ENCODE peak calls at places on chromosomes 11 and 22, in five cellular contexts. W is lung, E is endodermal cell, X is A549, H is heart right ventricle. V is an unnamed sample. For H3K4me1, the result is how much of the 10 kb centered on the place peaks cover.

GRCh38 chr22:37454857-37455686 is 27.8 kb upstream of the ELFN2 start:
- DNase-seq in E (peak), X (peak), H (no peak), W (peak), V (no peak)

GRCh38 chr11:111814567-111814966 is 48.4 kb upstream of the PPP2R1B start:
- DNase-seq in H (no peak), W (no peak), E (no peak), X (no peak), V (no peak)

GRCh38 chr11:79150320-79150719 is 290.5 kb downstream of the TENM4 start:
- DNase-seq in W (no peak), H (no peak), E (peak), X (no peak), V (no peak)

GRCh38 chr11:77299528-77299993 is 1.9 kb downstream of the GDPD4 start:
- DNase-seq in E (no peak), W (no peak), X (peak), H (no peak), V (no peak)

GRCh38 chr11:48096588-48097525 is 116.5 kb downstream of the PTPRJ start:
- DNase-seq in E (peak), W (no peak), H (no peak), X (no peak), V (no peak)

GRCh38 chr11:96942855-96943254 is 553.0 kb downstream of the JRKL start:
- DNase-seq in E (peak), X (no peak), H (no peak), W (no peak), V (no peak)

GRCh38 chr22:30871391-30872281 is 96.9 kb downstream of the MORC2 start:
- DNase-seq in H (no peak), W (no peak), X (no peak), E (peak), V (no peak)

GRCh38 chr11:15770798-15771414 is 585.4 kb downstream of the SOX6 start:
- DNase-seq in W (no peak), H (peak), X (peak), E (peak), V (no peak)

GRCh38 chr22:39545310-39546063 is 12.9 kb upstream of the RPS19BP1 start:
- DNase-seq in W (no peak), E (peak), X (no peak), H (no peak), V (peak)

GRCh38 chr11:111097191-111097590 is 148.3 kb upstream of the POU2AF2 start:
- DNase-seq in W (peak), E (peak), H (peak), X (peak), V (no peak)

GRCh38 chr11:19557720-19558140 is 154.9 kb upstream of the NAV2 start:
- DNase-seq in H (peak), X (peak), E (peak), W (peak), V (peak)

GRCh38 chr22:20027966-20028854 is 7.3 kb downstream of the TANGO2 start:
- DNase-seq in W (no peak), H (no peak), X (peak), E (no peak), V (no peak)

GRCh38 chr11:61698173-61698965 is 18.2 kb downstream of the DAGLA start:
- DNase-seq in X (no peak), E (no peak), W (no peak), H (no peak), V (no peak)

GRCh38 chr11:111448420-111448819 is 63.8 kb downstream of the BTG4 start:
- DNase-seq in W (no peak), X (no peak), H (no peak), E (peak), V (no peak)

GRCh38 chr11:44631831-44632230 is 66.4 kb downstream of the CD82 start:
- DNase-seq in W (peak), E (no peak), H (no peak), X (no peak), V (no peak)

GRCh38 chr11:101407324-101407723 is 176.5 kb downstream of the TRPC6 start:
- DNase-seq in X (no peak), W (no peak), E (no peak), H (no peak), V (no peak)

GRCh38 chr11:84524422-84525051 is 1102.6 kb downstream of the DLG2 start:
- DNase-seq in X (peak), E (no peak), W (no peak), H (no peak), V (no peak)

GRCh38 chr11:117836077-117836960 is 11.8 kb upstream of the FXYD2 start:
- DNase-seq in E (peak), W (no peak), H (no peak), X (no peak), V (no peak)

GRCh38 chr11:84430661-84431060 is 1144.5 kb upstream of the CCDC90B start:
- DNase-seq in H (no peak), E (peak), X (peak), W (no peak), V (no peak)

GRCh38 chr22:28031383-28031922 is 112.4 kb upstream of the PITPNB start:
- DNase-seq in W (no peak), H (no peak), E (no peak), X (no peak), V (no peak)

GRCh38 chr22:31947296-31947695 is 3.0 kb downstream of the YWHAH start:
- DNase-seq in E (no peak), W (no peak), X (peak), H (peak), V (peak)

GRCh38 chr11:36126703-36127102 is 162.5 kb downstream of the COMMD9 start:
- DNase-seq in W (no peak), E (no peak), H (no peak), X (no peak), V (no peak)

GRCh38 chr11:104968856-104969776 is 742 bp upstream of the CASP4 start:
- DNase-seq in X (no peak), H (peak), W (no peak), E (peak), V (no peak)

GRCh38 chr22:37546436-37547248 is 13.6 kb upstream of the CDC42EP1 start:
- DNase-seq in H (peak), E (peak), X (no peak), W (no peak), V (no peak)

GRCh38 chr11:11777897-11778296 is 63.9 kb upstream of the USP47 start:
- DNase-seq in W (no peak), E (no peak), X (no peak), H (no peak), V (no peak)

GRCh38 chr11:106581399-106581798 is 436.9 kb downstream of the GUCY1A2 start:
- DNase-seq in E (no peak), X (no peak), H (no peak), W (no peak), V (no peak)

GRCh38 chr11:109267293-109268095 is 154.5 kb upstream of the C11orf87 start:
- DNase-seq in H (no peak), X (peak), E (no peak), W (peak), V (no peak)

GRCh38 chr11:111977141-111978027 is 40.2 kb downstream of the DIXDC1 start:
- DNase-seq in X (no peak), W (peak), E (peak), H (peak), V (peak)

GRCh38 chr11:94100253-94100652 is 28.4 kb upstream of the PANX1 start:
- DNase-seq in W (no peak), E (no peak), X (no peak), H (no peak), V (no peak)

GRCh38 chr11:64893194-64894069 is 15.0 kb upstream of the EHD1 start:
- DNase-seq in H (no peak), E (no peak), X (peak), W (no peak), V (no peak)

GRCh38 chr11:2435288-2436012 is 8.9 kb downstream of the TRPM5 start:
- DNase-seq in H (no peak), X (no peak), E (no peak), W (no peak), V (no peak)

GRCh38 chr11:5550440-5551095 is 2.2 kb upstream of the OR52H1 start:
- DNase-seq in H (no peak), X (peak), W (no peak), E (no peak), V (no peak)

GRCh38 chr11:12435264-12435663 is 57.9 kb downstream of the PARVA start:
- DNase-seq in X (no peak), W (no peak), E (no peak), H (peak), V (no peak)

DNA sequence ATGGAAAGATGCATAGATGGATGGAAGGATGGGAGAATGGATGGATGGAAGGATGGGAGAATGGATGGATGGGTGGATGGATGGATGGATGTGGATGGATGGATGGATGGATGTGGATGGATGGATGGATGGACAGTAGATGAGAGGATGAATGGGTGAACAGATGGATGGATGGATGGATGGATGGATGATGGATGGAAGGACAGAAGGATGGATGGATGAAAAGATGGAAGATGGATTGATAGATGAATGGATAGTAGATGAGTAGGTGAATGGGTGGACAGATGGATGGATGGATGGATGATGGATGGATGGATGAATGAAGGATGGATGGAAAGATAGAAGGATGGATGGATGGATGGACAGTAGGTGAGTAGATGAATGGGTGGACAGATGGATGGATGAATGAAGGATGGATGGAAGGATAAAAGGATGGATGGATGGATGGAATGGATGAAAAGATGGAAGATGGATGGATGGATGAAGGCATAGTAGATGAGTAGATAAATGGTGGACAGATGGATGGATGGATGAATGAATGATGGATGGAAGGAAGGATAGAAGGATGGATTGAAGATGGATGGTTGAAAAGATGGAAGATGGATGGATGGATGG is 15.5 kb downstream of the FGF3 start:
- DNase-seq in H (no peak), E (no peak), W (no peak), X (no peak), V (no peak)
- H3K4me1 ChIP-seq in H (under half), E (under half), W (under half), X (under half), V (under half)

GRCh38 chr22:17775781-17776470 is 1.7 kb upstream of the BID start:
- DNase-seq in E (no peak), X (no peak), H (no peak), W (no peak), V (no peak)
- H3K4me3 ChIP-seq in E (no peak), X (no peak), H (no peak), W (no peak), V (no peak)

GRCh38 chr22:45336971-45337431 is 27.3 kb downstream of the FAM118A start:
- DNase-seq in W (no peak), X (no peak), H (peak), E (no peak), V (no peak)
- H3K27ac ChIP-seq in W (peak), X (no peak), H (no peak), E (peak), V (peak)

GRCh38 chr11:13765886-13766285 is 97.4 kb downstream of the FAR1 start:
- DNase-seq in X (no peak), H (no peak), E (no peak), W (no peak), V (no peak)

GRCh38 chr11:13760115-13760514 is 91.6 kb downstream of the FAR1 start:
- DNase-seq in E (no peak), H (no peak), X (no peak), W (no peak), V (no peak)

GRCh38 chr11:13759050-13759449 is 90.6 kb downstream of the FAR1 start:
- DNase-seq in H (no peak), X (no peak), E (no peak), W (no peak), V (no peak)

GRCh38 chr11:13761712-13762111 is 93.2 kb downstream of the FAR1 start:
- DNase-seq in E (no peak), H (no peak), X (no peak), W (no peak), V (no peak)

GRCh38 chr11:13761250-13761649 is 92.8 kb downstream of the FAR1 start:
- DNase-seq in X (no peak), W (no peak), H (no peak), E (no peak), V (no peak)
- H3K4me1 ChIP-seq in X (under half), W (under half), H (under half), E (under half), V (under half)

DNA sequence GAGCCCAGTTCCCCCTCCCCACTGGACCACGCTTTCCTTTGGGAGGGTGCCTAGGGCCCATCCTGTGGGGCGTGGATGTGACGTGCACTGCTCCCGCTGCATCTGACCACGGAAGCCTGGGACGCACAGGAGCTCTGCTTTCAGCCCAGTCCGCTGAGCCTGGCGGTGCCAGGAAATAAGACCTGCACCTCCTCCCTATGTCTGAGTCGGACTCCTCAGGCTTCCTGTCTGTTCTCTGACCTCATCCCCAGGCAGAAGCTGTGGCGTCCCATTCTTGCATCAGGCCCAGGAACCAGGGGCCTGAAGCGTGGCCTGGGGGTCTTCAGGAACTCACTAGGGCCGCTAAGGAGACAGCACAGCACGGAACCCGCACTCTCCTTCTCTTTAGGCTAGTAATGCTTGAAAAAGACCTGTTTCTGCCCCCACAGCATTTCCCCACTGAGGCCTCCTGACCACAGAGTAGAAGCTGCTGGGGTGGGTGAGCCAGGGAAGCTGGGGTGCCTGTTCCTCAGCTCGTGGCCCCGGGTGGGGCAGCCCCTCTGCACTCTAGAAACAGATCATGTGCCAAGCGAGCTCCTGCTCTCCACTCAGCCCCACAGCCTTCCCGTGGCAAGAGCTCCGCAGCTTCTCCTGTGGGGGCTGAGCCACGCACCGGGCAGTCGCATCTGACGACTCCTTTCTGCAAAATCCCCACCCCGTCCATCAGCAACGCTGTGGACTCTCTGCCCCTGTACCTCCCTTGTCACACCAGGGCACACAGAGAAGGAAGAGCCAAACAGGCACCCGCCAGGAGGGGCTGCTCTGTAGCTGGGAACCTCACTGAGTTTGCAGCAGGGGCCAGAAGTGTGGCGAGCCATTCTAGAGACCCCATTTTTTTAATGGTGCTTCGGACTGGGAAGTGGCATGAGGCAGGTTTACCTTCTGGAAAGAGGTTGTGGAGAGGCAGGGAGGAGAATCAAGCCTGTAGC is 22.6 kb downstream of the MOV10L1 start:
- DNase-seq in H (peak), W (no peak), E (no peak), X (no peak), V (no peak)
- H3K4me3 ChIP-seq in H (no peak), W (no peak), E (no peak), X (no peak), V (no peak)